ENCODE peak calls at places on chromosomes 1 and 21, in four cellular contexts. R, H, A and T are unnamed samples.

GRCh38 chr21:26756491-26757159 is 88.6 kb downstream of the ADAMTS1 start:
- DNase-seq in R (peak), H (peak), A (peak), T (peak)

GRCh38 chr1:66335859-66336640 is 197.9 kb upstream of the SGIP1 start:
- DNase-seq in R (peak), H (peak), A (no peak), T (peak)

GRCh38 chr1:241716915-241717651 is 65.0 kb downstream of the WDR64 start:
- DNase-seq in R (peak), H (peak), A (peak), T (no peak)

GRCh38 chr1:56054959-56055358 is 524.4 kb downstream of the PLPP3 start:
- DNase-seq in R (no peak), H (no peak), A (no peak), T (no peak)

GRCh38 chr1:19454265-19455198 is 30.8 kb downstream of the CAPZB start:
- DNase-seq in R (no peak), H (no peak), A (peak), T (no peak)

GRCh38 chr21:45580576-45581321 is 38.5 kb upstream of the SLC19A1 start:
- DNase-seq in R (no peak), H (no peak), A (no peak), T (no peak)

GRCh38 chr1:241376711-241377110 is 19.7 kb upstream of the RGS7 start:
- DNase-seq in R (no peak), H (no peak), A (no peak), T (no peak)

GRCh38 chr1:202187040-202187671 is 6.4 kb upstream of the LGR6 start:
- DNase-seq in R (no peak), H (no peak), A (no peak), T (no peak)

GRCh38 chr1:184299796-184300195 is 87.0 kb upstream of the C1orf21 start:
- DNase-seq in R (no peak), H (no peak), A (no peak), T (no peak)

GRCh38 chr1:185439727-185440415 is 122.8 kb upstream of the IVNS1ABP start:
- DNase-seq in R (peak), H (peak), A (peak), T (peak)

GRCh38 chr1:40162791-40163441 is 1.7 kb downstream of the RLF start:
- DNase-seq in R (peak), H (peak), A (peak), T (no peak)

GRCh38 chr21:40453183-40453582 is 393.8 kb downstream of the DSCAM start:
- DNase-seq in R (no peak), H (no peak), A (no peak), T (no peak)

GRCh38 chr1:235941852-235942624 is 75.3 kb upstream of the LYST start:
- DNase-seq in R (peak), H (peak), A (no peak), T (no peak)

GRCh38 chr1:223462047-223462446 is 68.8 kb downstream of the CCDC185 start:
- DNase-seq in R (no peak), H (no peak), A (no peak), T (no peak)

GRCh38 chr1:58013237-58013636 is 533.3 kb downstream of the OMA1 start:
- DNase-seq in R (no peak), H (no peak), A (no peak), T (no peak)
- TF ChIP-seq CTCF in R (no peak), H (no peak), A (no peak), T (no peak)

DNA sequence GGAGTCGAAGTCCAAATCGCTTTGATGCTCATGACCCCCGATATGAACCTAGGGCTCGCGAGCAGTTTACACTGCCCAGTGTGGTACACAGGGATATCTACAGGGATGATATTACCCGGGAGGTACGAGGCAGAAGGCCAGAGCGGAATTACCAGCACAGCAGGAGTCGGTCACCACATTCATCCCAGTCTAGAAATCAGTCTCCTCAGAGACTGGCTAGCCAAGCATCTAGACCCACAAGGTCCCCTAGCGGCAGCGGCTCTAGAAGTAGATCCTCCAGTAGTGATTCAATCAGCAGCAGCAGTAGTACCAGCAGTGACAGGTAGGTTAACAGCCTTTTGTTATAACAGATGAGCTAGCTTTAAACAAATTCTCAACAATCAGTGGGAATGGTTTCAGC is 28.9 kb downstream of the SPEN start:
- DNase-seq in R (no peak), H (peak), A (no peak), T (no peak)
- TF ChIP-seq CTCF in R (no peak), H (peak), A (peak), T (no peak)

DNA sequence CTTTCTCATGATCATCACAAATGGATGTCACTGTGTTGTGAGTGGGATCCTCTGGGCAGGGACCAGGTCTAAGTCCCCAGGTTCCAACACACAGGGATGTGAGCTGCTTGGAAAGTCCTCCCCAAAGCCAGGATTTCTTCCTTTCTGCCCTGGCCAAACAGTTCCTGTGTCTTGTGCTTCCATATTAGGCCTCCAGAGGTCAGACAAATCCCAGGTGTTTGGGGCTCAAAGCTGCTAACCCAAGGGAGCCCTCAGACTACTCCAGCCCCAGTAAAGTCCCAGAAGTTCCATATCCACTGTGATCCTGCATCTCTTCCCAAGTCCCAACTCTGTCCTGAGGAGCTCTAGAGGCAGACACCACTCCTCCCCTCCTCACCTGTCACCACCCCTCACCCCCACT is 27.7 kb upstream of the MAGOH start:
- DNase-seq in R (no peak), H (peak), A (peak), T (no peak)
- TF ChIP-seq CTCF in R (peak), H (peak), A (peak), T (peak)

GRCh38 chr1:77948841-77949424 is 29.9 kb downstream of the FUBP1 start:
- DNase-seq in R (peak), H (peak), A (peak), T (peak)
- TF ChIP-seq CTCF in R (peak), H (peak), A (peak), T (peak)

GRCh38 chr1:230312676-230313075 is 113.5 kb downstream of the PGBD5 start:
- DNase-seq in R (no peak), H (no peak), A (no peak), T (no peak)

GRCh38 chr1:230308821-230309220 is 117.3 kb downstream of the PGBD5 start:
- DNase-seq in R (no peak), H (no peak), A (no peak), T (no peak)

GRCh38 chr1:230309646-230310177 is 116.4 kb downstream of the PGBD5 start:
- DNase-seq in R (no peak), H (no peak), A (no peak), T (no peak)

GRCh38 chr1:230308039-230308438 is 118.1 kb downstream of the PGBD5 start:
- DNase-seq in R (peak), H (peak), A (peak), T (peak)

DNA sequence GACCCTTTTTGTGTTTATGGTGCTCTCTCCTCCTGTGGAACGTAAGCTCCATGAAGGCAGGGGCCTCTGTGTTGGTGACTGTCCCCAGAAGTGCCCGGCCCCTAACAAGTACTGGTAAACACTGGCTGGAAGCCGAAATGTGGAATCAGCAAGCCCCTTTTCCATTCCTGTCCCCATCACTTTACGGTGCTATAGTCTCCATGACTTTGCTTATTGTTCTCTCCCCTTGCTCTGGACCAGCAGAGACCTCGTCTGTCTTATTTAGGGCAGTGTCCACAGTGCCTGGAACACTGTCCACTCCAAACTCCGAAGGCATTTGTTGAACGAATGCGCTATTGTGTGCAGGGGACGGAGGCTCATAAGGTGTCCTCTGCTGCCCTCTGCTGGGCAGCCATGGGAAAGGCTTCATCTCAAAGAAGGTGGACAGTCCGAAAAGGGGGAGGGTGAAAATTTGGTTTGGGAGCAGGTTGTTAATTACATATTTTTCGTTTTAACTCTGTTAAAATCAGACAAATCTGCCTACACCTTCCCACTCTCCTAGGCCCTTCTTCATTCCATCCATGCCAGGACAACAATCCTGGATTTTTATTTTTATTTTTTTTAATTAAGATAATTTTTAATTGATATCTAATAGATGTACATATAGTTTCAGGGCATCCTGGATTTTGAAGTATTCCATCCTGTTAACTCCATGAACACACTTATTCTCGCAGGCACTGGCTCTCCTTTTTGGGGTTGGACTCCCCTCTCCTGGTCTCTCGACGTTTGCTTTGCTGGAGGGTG is 115.6 kb downstream of the PGBD5 start:
- DNase-seq in R (peak), H (peak), A (peak), T (peak)
- TF ChIP-seq CTCF in R (peak), H (peak), A (peak), T (peak)

DNA sequence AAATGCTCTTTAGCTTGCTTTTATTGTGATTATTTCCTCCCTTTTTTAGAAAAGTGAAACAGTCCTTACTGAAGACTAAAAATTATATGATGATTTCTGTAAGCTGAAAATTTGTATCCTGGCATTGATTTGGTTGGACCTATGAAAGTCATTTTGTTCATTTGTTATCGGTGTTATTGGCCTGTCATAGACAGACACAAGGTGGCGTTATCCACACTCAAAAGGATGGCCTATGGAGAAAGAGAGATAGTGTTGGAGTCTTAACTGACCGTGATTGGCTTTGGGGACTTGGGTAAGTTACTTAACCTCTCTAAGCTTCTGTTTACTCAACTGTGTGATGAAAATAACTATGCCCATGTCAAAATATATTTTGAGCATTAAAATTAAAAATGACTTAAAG is 203.6 kb upstream of the CHODL start:
- DNase-seq in R (peak), H (peak), A (no peak), T (no peak)
- TF ChIP-seq CTCF in R (peak), H (peak), A (peak), T (no peak)

DNA sequence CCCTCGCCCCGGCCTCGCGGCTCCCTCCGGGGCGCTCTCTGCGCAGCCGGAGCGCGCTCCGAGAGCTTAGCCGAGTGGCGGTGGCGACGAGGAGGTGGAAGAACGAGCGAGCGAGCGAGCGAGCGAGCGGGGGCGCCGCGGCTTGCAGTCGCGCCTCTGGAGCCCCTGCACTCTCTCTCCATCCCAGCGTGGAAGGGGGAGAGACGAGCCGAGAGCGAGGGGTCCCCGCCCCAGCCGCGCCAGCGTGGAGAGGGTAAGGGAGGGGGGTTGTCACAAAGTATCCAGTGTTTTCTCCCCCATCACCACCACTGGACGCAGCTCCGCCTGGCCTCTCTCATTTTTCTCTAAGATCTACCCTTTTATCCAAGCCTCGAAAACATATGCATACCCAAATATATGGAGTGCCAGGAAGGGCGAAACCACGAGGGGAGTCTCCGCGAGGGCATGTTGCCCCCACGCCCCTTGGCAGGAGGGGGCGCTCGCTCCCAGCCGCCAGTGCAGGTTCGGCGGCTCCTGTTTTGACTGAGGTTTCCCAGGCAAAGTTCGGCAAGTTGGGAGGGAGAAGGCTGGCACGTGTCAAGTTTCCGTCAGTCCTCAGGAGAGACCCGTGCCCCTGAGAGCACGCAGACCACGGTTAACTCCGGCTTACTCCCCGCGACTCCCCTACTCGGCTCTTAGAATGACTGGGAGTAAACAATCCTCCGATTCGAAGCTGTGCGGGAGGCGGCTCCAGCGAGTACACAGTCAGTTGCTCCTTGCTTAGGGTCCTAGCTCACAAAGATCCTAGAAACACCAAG is 569 bp upstream of the DAB1 start:
- DNase-seq in R (peak), H (peak), A (peak), T (peak)
- TF ChIP-seq CTCF in R (peak), H (peak), A (peak), T (peak)

GRCh38 chr1:51058863-51059262 is 43.2 kb upstream of the C1orf185 start:
- DNase-seq in R (peak), H (peak), A (peak), T (peak)
- TF ChIP-seq CTCF in R (peak), H (peak), A (peak), T (peak)

GRCh38 chr1:156337888-156338179 is 258 bp downstream of the CCT3 start:
- DNase-seq in R (no peak), H (no peak), A (no peak), T (no peak)
- TF ChIP-seq CTCF in R (no peak), H (peak), A (no peak), T (no peak)